ENCODE peak calls at places on chromosomes 13 and 19, in seven cellular contexts. A is tibial artery, C is neural progenitor cell, B is ovary, P is heart left ventricle, N is hepatocyte, V is Peyer's patch. T is an unnamed sample.

GRCh38 chr19:50537769-50538230 is 24.1 kb upstream of the ASPDH start:
- DNase-seq in A (peak), C (peak), B (peak), P (peak), N (peak), V (peak), T (peak)

GRCh38 chr13:36918246-36919060 is 1.6 kb downstream of the SMAD9 start:
- DNase-seq in A (no peak), C (peak), B (no peak), P (no peak), N (no peak), V (no peak), T (no peak)

GRCh38 chr13:40605573-40605972 is 60.9 kb downstream of the FOXO1 start:
- DNase-seq in A (no peak), C (no peak), B (no peak), P (no peak), N (no peak), V (no peak), T (no peak)

GRCh38 chr13:72727417-72728289 is at the start of the genes BORA and MZT1:
- DNase-seq in A (peak), C (peak), B (peak), P (peak), N (peak), V (peak), T (peak)

GRCh38 chr13:25478186-25478585 is 106.4 kb downstream of the ATP8A2 start:
- DNase-seq in A (no peak), C (peak), B (no peak), P (no peak), N (peak), V (no peak), T (no peak)

GRCh38 chr13:104314926-104315535 is 1248.8 kb upstream of the SLC10A2 start:
- DNase-seq in A (no peak), C (no peak), B (no peak), P (no peak), N (no peak), V (no peak), T (no peak)

GRCh38 chr19:39520541-39521204 is 5.7 kb downstream of the SELENOV start:
- DNase-seq in A (no peak), C (no peak), B (no peak), P (no peak), N (no peak), V (no peak), T (no peak)

GRCh38 chr13:113216165-113217056 is 7.0 kb downstream of the CUL4A start:
- DNase-seq in A (no peak), C (peak), B (no peak), P (peak), N (peak), V (no peak), T (peak)

GRCh38 chr13:112391747-112392146 is 15.6 kb downstream of the SPACA7 start:
- DNase-seq in A (no peak), C (no peak), B (no peak), P (no peak), N (no peak), V (no peak), T (no peak)

GRCh38 chr19:35533822-35534521 is 716 bp downstream of the GAPDHS start:
- DNase-seq in A (no peak), C (peak), B (peak), P (peak), N (peak), V (peak), T (no peak)

GRCh38 chr13:108787709-108788394 is 158.4 kb downstream of the MYO16 start:
- DNase-seq in A (no peak), C (no peak), B (no peak), P (no peak), N (no peak), V (no peak), T (no peak)

GRCh38 chr13:42377640-42378382 is 105.9 kb downstream of the AKAP11 start:
- DNase-seq in A (no peak), C (no peak), B (no peak), P (no peak), N (no peak), V (peak), T (no peak)

GRCh38 chr13:94114166-94114565 is 365.3 kb downstream of the DCT start:
- DNase-seq in A (no peak), C (no peak), B (no peak), P (no peak), N (no peak), V (no peak), T (no peak)

GRCh38 chr19:13825489-13826475 is 30.5 kb downstream of the ZSWIM4 start:
- DNase-seq in A (no peak), C (peak), B (peak), P (no peak), N (peak), V (no peak), T (no peak)

GRCh38 chr13:113979791-113980471 is 6.1 kb upstream of the C13orf46 start:
- DNase-seq in A (peak), C (no peak), B (peak), P (peak), N (no peak), V (no peak), T (no peak)

GRCh38 chr13:97238432-97238831 is 16.3 kb downstream of the MBNL2 start:
- DNase-seq in A (no peak), C (no peak), B (no peak), P (no peak), N (no peak), V (no peak), T (no peak)

GRCh38 chr13:97237388-97237787 is 15.3 kb downstream of the MBNL2 start:
- DNase-seq in A (no peak), C (no peak), B (no peak), P (no peak), N (no peak), V (no peak), T (no peak)

GRCh38 chr13:97239306-97239705 is 17.2 kb downstream of the MBNL2 start:
- DNase-seq in A (no peak), C (no peak), B (no peak), P (no peak), N (no peak), V (no peak), T (no peak)

GRCh38 chr13:97239943-97240788 is 18.0 kb downstream of the MBNL2 start:
- DNase-seq in A (no peak), C (no peak), B (no peak), P (no peak), N (peak), V (no peak), T (no peak)

DNA sequence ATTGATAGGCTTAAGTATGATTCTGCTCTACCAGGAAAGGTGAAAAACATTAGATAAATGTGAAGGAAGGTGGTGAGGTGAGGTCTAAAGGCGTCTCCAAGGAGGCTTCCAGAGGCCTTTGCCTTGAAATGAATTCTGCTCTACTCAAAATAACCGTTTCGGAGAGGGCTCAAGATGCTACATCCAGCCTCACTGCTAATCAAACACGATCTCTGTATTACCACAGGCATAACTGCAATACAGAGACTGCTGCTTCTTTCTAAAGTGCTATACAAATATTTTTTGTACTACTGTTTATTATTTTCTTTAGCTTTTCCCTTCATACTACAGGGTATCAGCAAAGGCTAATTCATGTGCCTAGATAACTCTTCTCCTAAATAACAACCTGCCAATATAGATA is 16.8 kb downstream of the MBNL2 start:
- DNase-seq in A (no peak), C (no peak), B (no peak), P (no peak), N (no peak), V (no peak), T (no peak)
- H3K27ac ChIP-seq in A (peak), C (no peak), B (no peak), P (peak), N (no peak), V (peak), T (peak)

GRCh38 chr13:52162279-52163101 is 3.1 kb upstream of the NEK3 start:
- DNase-seq in A (no peak), C (peak), B (no peak), P (no peak), N (no peak), V (no peak), T (no peak)
- H3K4me3 ChIP-seq in A (no peak), C (no peak), B (no peak), P (no peak), N (no peak), V (no peak), T (no peak)

DNA sequence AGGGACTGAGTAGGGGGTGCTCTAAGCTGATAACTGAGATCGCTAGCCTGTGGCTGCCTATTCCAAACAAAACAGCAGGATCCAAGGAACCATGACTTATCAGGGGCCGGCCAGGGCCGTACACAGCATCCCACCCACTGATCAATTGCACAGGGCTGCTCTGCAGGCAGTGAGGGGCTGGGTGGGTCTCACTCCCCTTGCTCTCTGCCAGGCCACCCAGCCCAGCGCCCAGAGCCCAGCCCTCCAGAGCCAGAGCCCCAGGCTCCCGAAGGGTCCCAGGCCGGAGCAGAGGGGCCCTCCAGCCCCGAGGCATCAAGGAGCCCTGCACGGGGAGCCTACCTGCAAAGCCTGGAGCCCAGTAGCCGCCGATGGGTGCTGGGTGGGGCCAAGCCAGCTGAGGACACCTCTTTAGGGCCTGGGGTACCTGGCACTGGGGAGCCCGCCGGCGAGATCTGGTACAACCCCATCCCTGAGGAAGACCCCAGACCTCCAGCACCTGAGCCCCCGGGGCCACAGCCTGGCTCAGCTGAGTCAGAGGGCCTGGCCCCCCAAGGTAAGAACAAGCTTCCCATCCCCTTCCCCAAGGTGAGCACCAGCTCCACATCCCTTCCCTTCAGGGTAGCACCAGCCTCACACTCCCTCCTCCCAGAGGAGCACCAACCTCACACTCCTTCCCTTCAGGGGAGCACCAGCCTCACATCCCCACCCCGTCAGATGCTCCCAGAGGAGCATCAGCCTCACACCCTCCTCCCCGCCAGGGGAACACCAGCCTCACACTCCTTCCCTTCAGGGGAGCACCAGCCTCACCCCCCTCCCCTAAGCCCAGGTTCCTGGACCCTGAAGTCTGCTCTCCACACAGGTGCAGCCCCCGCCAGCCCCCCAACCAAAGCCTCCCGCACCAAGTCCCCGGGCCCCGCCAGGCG is 1.9 kb downstream of the SYDE1 start:
- DNase-seq in A (no peak), C (no peak), B (no peak), P (no peak), N (no peak), V (no peak), T (no peak)
- H3K27ac ChIP-seq in A (peak), C (no peak), B (no peak), P (peak), N (no peak), V (no peak), T (peak)

GRCh38 chr19:37933965-37934364 is 27.0 kb downstream of the SIPA1L3 start:
- DNase-seq in A (no peak), C (no peak), B (no peak), P (peak), N (peak), V (no peak), T (peak)
- H3K4me3 ChIP-seq in A (no peak), C (no peak), B (no peak), P (no peak), N (no peak), V (no peak), T (no peak)

GRCh38 chr13:44300895-44301638 is 72.6 kb upstream of the SERP2 start:
- DNase-seq in A (peak), C (no peak), B (peak), P (peak), N (no peak), V (no peak), T (peak)
- H3K27ac ChIP-seq in A (peak), C (no peak), B (no peak), P (peak), N (no peak), V (peak), T (peak)

DNA sequence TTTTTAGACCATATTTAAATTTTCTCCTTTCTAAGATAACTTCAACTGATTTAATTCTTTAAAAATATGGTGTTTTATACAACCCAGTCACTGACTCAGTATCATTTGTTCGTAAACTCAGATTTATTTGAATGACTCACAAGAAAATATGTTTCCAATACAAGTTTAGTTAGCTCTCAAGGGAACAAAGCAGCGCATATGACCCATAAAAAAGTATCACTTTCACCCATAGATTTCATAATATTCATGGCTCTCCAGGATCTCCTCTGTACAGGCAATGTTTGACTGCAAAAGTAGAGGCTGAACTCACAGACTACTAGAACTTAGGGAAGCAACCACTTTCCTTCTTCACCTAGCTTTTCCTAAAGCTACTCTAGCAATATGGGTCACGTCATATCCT is 405.6 kb upstream of the PCDH9 start:
- DNase-seq in A (no peak), C (no peak), B (no peak), P (no peak), N (no peak), V (no peak), T (no peak)
- H3K4me3 ChIP-seq in A (no peak), C (no peak), B (no peak), P (no peak), N (no peak), V (no peak), T (no peak)

GRCh38 chr19:21092107-21092506 is 10.1 kb downstream of the ZNF714 start:
- DNase-seq in A (no peak), C (no peak), B (no peak), P (no peak), N (peak), V (no peak), T (no peak)
- H3K27ac ChIP-seq in A (no peak), C (peak), B (no peak), P (no peak), N (peak), V (no peak), T (no peak)

T was measured in left ventricle myocardium inferior.